ENCODE peak calls at places on chromosomes 6 and 20, in seven cellular contexts. A is AG09309, Y is IMR-90, O is heart right ventricle, C is BE2C, J is mesothelial cell of epicardium, E is WTC11. H is an unnamed sample.

GRCh38 chr6:140485740-140486467 is 1111.5 kb upstream of the CITED2 start:
- DNase-seq in A (peak; percentile 84), Y (peak; percentile 95), O (no peak), C (no peak), J (no peak), E (no peak), H (no peak)

GRCh38 chr6:147278891-147279290 is 74.7 kb downstream of the STXBP5 start:
- DNase-seq in A (no peak), Y (no peak), O (no peak), C (no peak), J (no peak), E (no peak), H (no peak)

GRCh38 chr20:32524871-32525501 is 60.1 kb downstream of the NOL4L start:
- DNase-seq in A (no peak), Y (no peak), O (peak; percentile 78), C (no peak), J (no peak), E (no peak), H (no peak)

GRCh38 chr6:116111552-116112528 is 11.2 kb downstream of the NT5DC1 start:
- DNase-seq in A (no peak), Y (peak; percentile 44), O (no peak), C (peak; percentile 63), J (no peak), E (peak; percentile 66), H (peak; percentile 34)

GRCh38 chr20:25254986-25255680 is 7.2 kb downstream of the PYGB start:
- DNase-seq in A (no peak), Y (no peak), O (peak; percentile 80), C (no peak), J (no peak), E (no peak), H (no peak)

GRCh38 chr6:135880066-135880972 is 28.8 kb downstream of the PDE7B start:
- DNase-seq in A (peak; percentile 49), Y (peak; percentile 76), O (no peak), C (no peak), J (no peak), E (no peak), H (no peak)

GRCh38 chr20:63254237-63254535 is at the start of gene NKAIN4:
- DNase-seq in A (no peak), Y (no peak), O (no peak), C (no peak), J (no peak), E (no peak), H (peak; percentile 62)

GRCh38 chr6:29887330-29887818 is 55.0 kb upstream of the HLA-A start:
- DNase-seq in A (no peak), Y (peak; percentile 11), O (peak; percentile 28), C (no peak), J (no peak), E (peak; percentile 52), H (no peak)

GRCh38 chr20:17619351-17620093 is 49.6 kb downstream of the DSTN start:
- DNase-seq in A (no peak), Y (no peak), O (no peak), C (no peak), J (no peak), E (peak; percentile 8), H (peak; percentile 1)

GRCh38 chr6:42993445-42993844 is 9.1 kb downstream of the PPP2R5D start:
- DNase-seq in A (no peak), Y (no peak), O (no peak), C (no peak), J (no peak), E (no peak), H (no peak)

GRCh38 chr6:89787660-89788338 is 31.8 kb downstream of the MDN1 start:
- DNase-seq in A (no peak), Y (no peak), O (no peak), C (no peak), J (no peak), E (no peak), H (no peak)

GRCh38 chr20:1666802-1667201 is 9.2 kb upstream of the SIRPG start:
- DNase-seq in A (no peak), Y (no peak), O (no peak), C (no peak), J (no peak), E (no peak), H (no peak)

GRCh38 chr6:31493875-31494694 is 3.9 kb upstream of the MICB start:
- DNase-seq in A (no peak), Y (peak; percentile 70), O (peak; percentile 79), C (peak; percentile 82), J (peak; percentile 47), E (peak; percentile 92), H (peak; percentile 87)

GRCh38 chr6:134630468-134631180 is 312.7 kb upstream of the SGK1 start:
- DNase-seq in A (no peak), Y (no peak), O (no peak), C (no peak), J (no peak), E (no peak), H (no peak)

GRCh38 chr6:163254341-163254835 is 160.1 kb upstream of the QKI start:
- DNase-seq in A (no peak), Y (no peak), O (no peak), C (no peak), J (no peak), E (no peak), H (no peak)

GRCh38 chr20:63972312-63973159 is 2.8 kb upstream of the ZNF512B start:
- DNase-seq in A (no peak), Y (no peak), O (peak; percentile 55), C (no peak), J (no peak), E (no peak), H (no peak)

GRCh38 chr6:28791002-28791383 is 132.8 kb downstream of the TRIM27 start:
- DNase-seq in A (no peak), Y (no peak), O (no peak), C (no peak), J (no peak), E (no peak), H (no peak)

GRCh38 chr6:28789553-28790083 is 134.2 kb downstream of the TRIM27 start:
- DNase-seq in A (no peak), Y (peak; percentile 68), O (no peak), C (peak; percentile 61), J (no peak), E (peak; percentile 66), H (no peak)

GRCh38 chr6:28794175-28795002 is 129.4 kb downstream of the TRIM27 start:
- DNase-seq in A (no peak), Y (peak; percentile 31), O (no peak), C (no peak), J (no peak), E (no peak), H (no peak)
- TF ChIP-seq CTCF in A (no peak), Y (no peak), O (no peak), C (no peak), J (no peak), E (no peak), H (no peak)

DNA sequence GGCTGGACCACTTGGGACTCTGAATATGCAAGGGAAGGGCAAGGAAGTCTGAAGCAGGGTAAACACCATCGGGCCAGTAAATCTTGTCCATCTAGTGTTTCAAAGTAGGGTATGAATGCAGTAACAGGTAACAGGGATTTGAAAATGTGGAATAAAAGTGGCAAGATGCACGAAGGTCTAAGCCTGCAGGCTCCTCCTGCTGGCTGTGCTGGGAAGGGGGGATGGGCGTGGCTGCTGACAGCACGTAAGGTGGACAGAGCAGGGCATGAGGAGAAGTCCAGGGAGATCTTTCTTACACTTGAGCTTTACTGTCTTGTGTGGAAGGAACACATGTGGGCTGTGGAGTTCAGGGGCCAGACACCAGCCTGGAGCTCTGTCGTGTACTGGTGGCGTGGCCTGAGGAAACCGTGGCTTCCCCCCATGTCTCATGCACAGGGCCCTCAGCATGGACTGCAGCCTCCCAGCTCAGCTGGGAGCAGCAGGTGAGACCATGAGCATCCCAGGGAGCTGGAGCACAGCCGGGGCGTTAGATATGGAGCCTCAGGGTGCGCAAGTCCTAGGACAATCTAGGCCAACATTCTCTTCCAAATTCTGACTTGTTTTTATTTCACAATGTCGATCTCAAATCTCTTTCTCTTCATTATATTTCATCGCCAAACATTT is 84.5 kb downstream of the SLC22A23 start:
- DNase-seq in A (no peak), Y (no peak), O (no peak), C (no peak), J (no peak), E (no peak), H (no peak)
- TF ChIP-seq CTCF in A (peak; percentile 20), Y (no peak), O (no peak), C (peak; percentile 26), J (no peak), E (no peak), H (no peak)

DNA sequence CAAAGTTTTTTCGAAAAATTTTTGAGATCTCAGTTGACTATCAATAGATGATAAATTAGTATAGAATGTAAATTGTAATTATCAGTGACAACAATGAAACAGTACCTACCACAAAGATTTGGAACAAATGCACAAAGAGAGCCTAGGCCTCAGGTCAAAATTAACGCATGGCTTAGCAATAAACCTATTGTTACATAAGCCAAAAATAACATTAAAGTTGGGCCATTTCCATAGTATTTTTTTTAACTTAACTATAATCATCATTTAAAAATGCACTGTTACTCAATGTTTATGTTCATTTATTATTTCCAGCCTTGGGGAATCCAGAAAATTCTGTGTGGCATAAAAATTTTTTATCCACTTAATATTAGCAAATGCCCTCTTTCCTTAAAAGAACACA is 117.0 kb downstream of the EPB41L2 start:
- DNase-seq in A (no peak), Y (peak; percentile 44), O (no peak), C (no peak), J (no peak), E (no peak), H (no peak)
- TF ChIP-seq CTCF in A (no peak), Y (no peak), O (no peak), C (no peak), J (no peak), E (no peak), H (no peak)

GRCh38 chr6:10248378-10248843 is 166.5 kb downstream of the TFAP2A start:
- DNase-seq in A (peak; percentile 59), Y (peak; percentile 2), O (no peak), C (no peak), J (no peak), E (peak; percentile 46), H (no peak)
- TF ChIP-seq CTCF in A (no peak), Y (no peak), O (no peak), C (no peak), J (no peak), E (no peak), H (no peak)

GRCh38 chr20:46268131-46268611 is 40.1 kb downstream of the CDH22 start:
- DNase-seq in A (no peak), Y (no peak), O (no peak), C (peak; percentile 37), J (no peak), E (no peak), H (peak; percentile 79)
- TF ChIP-seq CTCF in A (no peak), Y (no peak), O (no peak), C (no peak), J (no peak), E (no peak), H (peak; percentile 17)

GRCh38 chr6:150368762-150369161 is at the start of gene IYD:
- DNase-seq in A (no peak), Y (no peak), O (no peak), C (no peak), J (no peak), E (no peak), H (no peak)
- TF ChIP-seq CTCF in A (no peak), Y (no peak), O (no peak), C (no peak), J (no peak), E (no peak), H (no peak)

H was measured in nephron progenitor cell.